ENCODE peak calls at places on chromosomes 16 and 17, in nine cellular contexts. G is activated naive CD4-positive, alpha-beta T cell; M is activated CD8-positive, alpha-beta T cell treated with anti-CD3 and anti-CD28 coated beads, Interleukin-2, amount 10 ng/mL, durations not matched to agents 7 days and 5 days; J is Peyer's patch; O is HTR-8/SVneo; T is T-helper 9 cell; C is esophagus squamous epithelium; R is MG63; I is stimulated activated CD4-positive, alpha-beta T cell treated with anti-CD3 and anti-CD28 coated beads, Interleukin-12 subunit alpha, Interleukin-12 subunit beta, amount 100 ng/mL, for 4 hours. Q is an unnamed sample.

GRCh38 chr16:16092925-16093624 is 130.2 kb downstream of the ABCC6 start:
- DNase-seq in M (no peak), J (no peak), T (no peak), C (no peak), G (no peak), I (no peak), R (no peak), O (no peak), Q (no peak)

GRCh38 chr16:57531635-57532220 is 4.6 kb downstream of the CCDC102A start:
- DNase-seq in J (no peak), C (no peak), G (no peak), O (no peak), T (no peak), I (no peak), R (no peak), M (no peak), Q (no peak)

GRCh38 chr17:82134101-82134500 is 36.1 kb upstream of the FASN start:
- DNase-seq in T (no peak), I (no peak), C (no peak), G (no peak), M (no peak), O (no peak), R (no peak), J (no peak), Q (no peak)

GRCh38 chr17:31216053-31216751 is 80.8 kb downstream of the OMG start:
- DNase-seq in M (no peak), T (no peak), C (no peak), G (no peak), O (peak), J (no peak), R (no peak), I (no peak), Q (no peak)

GRCh38 chr17:81396722-81397313 is 1.6 kb downstream of the BAHCC1 start:
- DNase-seq in C (no peak), I (no peak), G (peak), O (no peak), J (no peak), T (peak), R (peak), M (no peak), Q (peak)

GRCh38 chr17:59748591-59748990 is 41.1 kb downstream of the VMP1 start:
- DNase-seq in R (no peak), J (no peak), O (no peak), C (no peak), G (no peak), M (no peak), T (no peak), I (no peak), Q (no peak)

GRCh38 chr16:19984136-19984535 is 89.6 kb downstream of the GPR139 start:
- DNase-seq in O (no peak), R (no peak), G (no peak), J (no peak), M (no peak), C (no peak), I (no peak), T (no peak), Q (no peak)

GRCh38 chr16:85777583-85778310 is 21.6 kb downstream of the EMC8 start:
- DNase-seq in T (no peak), R (no peak), C (no peak), M (no peak), O (no peak), G (no peak), I (no peak), J (no peak), Q (no peak)

GRCh38 chr17:82414548-82415281 is 3.4 kb upstream of the HEXD start:
- DNase-seq in I (peak), G (peak), O (no peak), M (peak), J (peak), T (peak), R (peak), C (no peak), Q (peak)

GRCh38 chr17:18966831-18967624 is 15.1 kb downstream of the SLC5A10 start:
- DNase-seq in T (no peak), I (no peak), M (no peak), O (peak), G (no peak), C (no peak), R (no peak), J (no peak), Q (peak)

GRCh38 chr16:78505544-78506371 is 406.3 kb downstream of the WWOX start:
- DNase-seq in G (no peak), O (no peak), M (no peak), I (no peak), R (peak), C (no peak), T (no peak), J (no peak), Q (peak)

GRCh38 chr17:18017958-18018357 is 21.0 kb downstream of the ATPAF2 start:
- DNase-seq in C (no peak), I (no peak), R (no peak), G (no peak), M (no peak), J (no peak), O (no peak), T (no peak), Q (no peak)

GRCh38 chr17:8091033-8091687 is 3.6 kb upstream of the ALOX12B start:
- DNase-seq in M (no peak), G (no peak), O (no peak), C (no peak), I (no peak), T (no peak), R (no peak), J (peak), Q (no peak)

GRCh38 chr17:28912281-28912937 is 9.5 kb upstream of the DHRS13 start:
- DNase-seq in C (no peak), G (no peak), O (no peak), R (no peak), M (no peak), J (no peak), I (no peak), T (no peak), Q (no peak)

GRCh38 chr17:17538417-17539391 is 42.5 kb upstream of the RASD1 start:
- DNase-seq in R (no peak), G (no peak), J (no peak), C (no peak), T (no peak), I (no peak), M (no peak), O (no peak), Q (no peak)

GRCh38 chr16:85675528-85675927 is 13.2 kb downstream of the GINS2 start:
- DNase-seq in C (no peak), O (no peak), I (no peak), R (no peak), J (no peak), T (no peak), G (no peak), M (no peak), Q (no peak)

GRCh38 chr17:2239882-2240430 is 63.6 kb downstream of the SMG6 start:
- DNase-seq in O (peak), M (peak), I (no peak), G (no peak), T (no peak), C (no peak), R (peak), J (peak), Q (peak)

GRCh38 chr17:36937001-36937960 is at the start of gene LHX1:
- DNase-seq in I (no peak), O (no peak), J (no peak), C (no peak), T (no peak), G (no peak), M (no peak), R (no peak), Q (no peak)

GRCh38 chr17:8062435-8062806 is 23.6 kb downstream of the ALOX15B start:
- DNase-seq in O (no peak), I (no peak), G (no peak), J (no peak), T (no peak), R (no peak), C (no peak), M (no peak), Q (no peak)

GRCh38 chr16:13039526-13039925 is 138.1 kb downstream of the SHISA9 start:
- DNase-seq in J (no peak), R (no peak), O (no peak), G (no peak), T (no peak), M (no peak), I (no peak), C (no peak), Q (no peak)

GRCh38 chr16:12323007-12323699 is 346.6 kb downstream of the SNX29 start:
- DNase-seq in G (no peak), O (no peak), R (no peak), T (no peak), C (no peak), J (no peak), M (peak), I (no peak), Q (no peak)

GRCh38 chr16:30894540-30895368 is 877 bp upstream of the BCL7C start:
- DNase-seq in J (no peak), M (no peak), T (no peak), C (no peak), O (no peak), G (no peak), I (no peak), R (no peak), Q (no peak)

GRCh38 chr16:50611332-50611934 is 63.2 kb downstream of the NKD1 start:
- DNase-seq in M (no peak), I (no peak), G (no peak), C (no peak), R (peak), T (no peak), J (no peak), O (no peak), Q (no peak)

GRCh38 chr17:39950871-39951348 is 11.9 kb upstream of the GSDMA start:
- DNase-seq in R (no peak), O (no peak), T (no peak), G (no peak), M (no peak), I (no peak), C (no peak), J (no peak), Q (peak)

GRCh38 chr17:40542562-40543411 is 22.5 kb downstream of the CCR7 start:
- DNase-seq in T (peak), R (no peak), I (no peak), O (peak), G (no peak), M (peak), J (no peak), C (no peak), Q (peak)

GRCh38 chr17:72706396-72706981 is 386.0 kb downstream of the SLC39A11 start:
- DNase-seq in J (no peak), I (no peak), R (no peak), O (no peak), M (no peak), T (no peak), G (no peak), C (no peak), Q (no peak)

GRCh38 chr16:50719401-50720337 is 22.2 kb upstream of the CYLD start:
- DNase-seq in I (no peak), R (no peak), T (no peak), O (no peak), C (no peak), G (peak), M (peak), J (no peak), Q (no peak)

GRCh38 chr16:77403732-77404131 is 31.1 kb downstream of the ADAMTS18 start:
- DNase-seq in G (no peak), I (no peak), T (no peak), J (no peak), R (no peak), O (no peak), M (no peak), C (no peak), Q (no peak)

GRCh38 chr17:70936724-70937123 is 767.4 kb downstream of the KCNJ2 start:
- DNase-seq in R (no peak), I (no peak), T (no peak), O (no peak), J (no peak), C (no peak), M (no peak), G (no peak), Q (no peak)

GRCh38 chr17:19904924-19905323 is 37.2 kb upstream of the ULK2 start:
- DNase-seq in R (no peak), I (no peak), T (no peak), G (no peak), C (no peak), O (no peak), M (no peak), J (no peak), Q (peak)

GRCh38 chr16:84545114-84545737 is 40.8 kb upstream of the MEAK7 start:
- DNase-seq in R (no peak), C (no peak), I (no peak), J (no peak), O (no peak), G (no peak), M (no peak), T (no peak), Q (no peak)

GRCh38 chr16:82630219-82630618 is 3.5 kb downstream of the CDH13 start:
- DNase-seq in G (no peak), J (no peak), I (no peak), C (no peak), R (no peak), O (no peak), M (no peak), T (no peak), Q (no peak)

GRCh38 chr17:63700528-63701441 is 860 bp upstream of the LIMD2 start:
- DNase-seq in G (peak), C (no peak), T (peak), R (no peak), I (peak), M (peak), J (peak), O (no peak), Q (peak)

GRCh38 chr16:56262148-56262878 is 71.0 kb downstream of the GNAO1 start:
- DNase-seq in I (peak), O (no peak), R (no peak), G (peak), M (peak), C (no peak), J (peak), T (peak), Q (no peak)

GRCh38 chr17:43333438-43333943 is 65.3 kb upstream of the ARL4D start:
- DNase-seq in M (no peak), T (no peak), O (no peak), G (no peak), C (no peak), J (no peak), I (no peak), R (no peak), Q (no peak)

GRCh38 chr17:78224226-78225087 is 7.0 kb upstream of the TMEM235 start:
- DNase-seq in R (no peak), M (no peak), G (no peak), I (no peak), O (no peak), C (no peak), T (no peak), J (no peak), Q (no peak)

GRCh38 chr16:79770244-79771064 is 169.9 kb upstream of the MAF start:
- DNase-seq in J (peak), G (peak), O (peak), T (peak), I (peak), M (peak), C (peak), R (peak), Q (peak)

GRCh38 chr17:82272495-82273326 is 789 bp downstream of the CSNK1D start:
- DNase-seq in G (peak), R (peak), O (no peak), C (no peak), J (peak), I (peak), T (peak), M (peak), Q (peak)

Q was measured in left ventricle myocardium inferior.